ENCODE peak calls at places on chromosome 1, in four cellular contexts. K, M, L and O are unnamed samples.

GRCh38 chr1:222243902-222244301 is 304.0 kb downstream of the HHIPL2 start:
- DNase-seq in K (no peak), M (no peak), L (no peak), O (no peak)

GRCh38 chr1:83860506-83861221 is 138.3 kb downstream of the TTLL7 start:
- DNase-seq in K (no peak), M (peak; percentile 93), L (peak; percentile 58), O (no peak)

GRCh38 chr1:161739865-161740566 is 9.6 kb upstream of the DUSP12 start:
- DNase-seq in K (no peak), M (no peak), L (no peak), O (no peak)

GRCh38 chr1:229624906-229625871 is 733 bp downstream of the TAF5L start:
- DNase-seq in K (peak; percentile 9), M (peak; percentile 67), L (peak; percentile 45), O (no peak)

GRCh38 chr1:235429143-235429542 is 61.9 kb downstream of the TBCE start:
- DNase-seq in K (no peak), M (no peak), L (no peak), O (peak; percentile 35)

GRCh38 chr1:174875306-174875705 is 124.4 kb upstream of the CACYBP start:
- DNase-seq in K (no peak), M (no peak), L (no peak), O (no peak)

GRCh38 chr1:205453466-205453865 is 2.4 kb downstream of the BLACAT1 start:
- DNase-seq in K (no peak), M (no peak), L (no peak), O (no peak)

GRCh38 chr1:24336099-24336498 is 16.9 kb downstream of the GRHL3 start:
- DNase-seq in K (no peak), M (no peak), L (no peak), O (no peak)

GRCh38 chr1:231933711-231934626 is 307.4 kb downstream of the DISC1 start:
- DNase-seq in K (no peak), M (no peak), L (no peak), O (no peak)

GRCh38 chr1:208219659-208220282 is 24.4 kb downstream of the PLXNA2 start:
- DNase-seq in K (no peak), M (peak; percentile 74), L (no peak), O (no peak)

GRCh38 chr1:204264805-204265204 is 51.0 kb upstream of the GOLT1A start:
- DNase-seq in K (no peak), M (no peak), L (no peak), O (no peak)

GRCh38 chr1:230099435-230099834 is 32.4 kb downstream of the GALNT2 start:
- DNase-seq in K (no peak), M (no peak), L (no peak), O (no peak)

GRCh38 chr1:189619682-189620332 is 857.9 kb downstream of the BRINP3 start:
- DNase-seq in K (peak; percentile 38), M (no peak), L (no peak), O (peak; percentile 94)

GRCh38 chr1:54559771-54560231 is 11.8 kb downstream of the ACOT11 start:
- DNase-seq in K (no peak), M (peak; percentile 88), L (no peak), O (no peak)

GRCh38 chr1:236774926-236775325 is 20.2 kb upstream of the MTR start:
- DNase-seq in K (peak; percentile 19), M (no peak), L (no peak), O (no peak)

GRCh38 chr1:194052514-194053333 is 866.3 kb upstream of the B3GALT2 start:
- DNase-seq in K (no peak), M (no peak), L (no peak), O (no peak)

GRCh38 chr1:207844374-207844773 is 66.6 kb downstream of the CD34 start:
- DNase-seq in K (no peak), M (no peak), L (no peak), O (no peak)

GRCh38 chr1:41655632-41656031 is 171.1 kb upstream of the EDN2 start:
- DNase-seq in K (no peak), M (no peak), L (no peak), O (no peak)

GRCh38 chr1:8525291-8526275 is 207.7 kb downstream of the SLC45A1 start:
- DNase-seq in K (peak; percentile 95), M (peak; percentile 76), L (peak; percentile 38), O (peak; percentile 50)

GRCh38 chr1:222815367-222815765 is 527 bp downstream of the DISP1 start:
- DNase-seq in K (peak; percentile 28), M (no peak), L (peak; percentile 55), O (no peak)

GRCh38 chr1:197471248-197472035 is 203.4 kb downstream of the CRB1 start:
- DNase-seq in K (no peak), M (no peak), L (no peak), O (no peak)

GRCh38 chr1:46396429-46397398 is 2.6 kb downstream of the FAAH start:
- DNase-seq in K (no peak), M (no peak), L (no peak), O (no peak)

GRCh38 chr1:178908358-178908757 is 37.5 kb upstream of the ANGPTL1 start:
- DNase-seq in K (peak; percentile 56), M (no peak), L (no peak), O (no peak)

GRCh38 chr1:235809949-235810348 is 56.8 kb downstream of the LYST start:
- DNase-seq in K (no peak), M (no peak), L (no peak), O (no peak)

GRCh38 chr1:43541721-43542401 is 11.2 kb downstream of the PTPRF start:
- DNase-seq in K (no peak), M (peak; percentile 87), L (no peak), O (no peak)

GRCh38 chr1:112882271-112882744 is 73.7 kb downstream of the SLC16A1 start:
- DNase-seq in K (no peak), M (no peak), L (no peak), O (no peak)

GRCh38 chr1:75671708-75672107 is 52.8 kb upstream of the ACADM start:
- DNase-seq in K (no peak), M (no peak), L (no peak), O (no peak)